ENCODE peak calls at places on chromosomes 4 and X, in four cellular contexts. One of them, this sample, is unnamed.

GRCh38 chrX:132041016-132041415 is 17.9 kb downstream of the STK26 start:
- DNase-seq in IMR-90: no peak
- DNase-seq in GM12878: no peak
- DNase-seq in K562: no peak
- DNase-seq in this sample: no peak

GRCh38 chrX:133151320-133151719 is 54.4 kb upstream of the USP26 start:
- DNase-seq in K562: no peak
- DNase-seq in IMR-90: no peak
- DNase-seq in GM12878: no peak
- DNase-seq in this sample: no peak

GRCh38 chr4:23654791-23655190 is 235.1 kb downstream of the PPARGC1A start:
- DNase-seq in IMR-90: no peak
- DNase-seq in K562: no peak
- DNase-seq in GM12878: no peak
- DNase-seq in this sample: no peak

GRCh38 chr4:72076562-72076961 is 44.8 kb downstream of the NPFFR2 start:
- DNase-seq in IMR-90: no peak
- DNase-seq in GM12878: no peak
- DNase-seq in K562: no peak
- DNase-seq in this sample: no peak

GRCh38 chrX:48461830-48462229 is 8.2 kb downstream of the SLC38A5 start:
- DNase-seq in IMR-90: peak; percentile 12
- DNase-seq in GM12878: no peak
- DNase-seq in K562: no peak
- DNase-seq in this sample: no peak

GRCh38 chrX:139905041-139905440 is 27.8 kb downstream of the ATP11C start:
- DNase-seq in IMR-90: no peak
- DNase-seq in K562: no peak
- DNase-seq in GM12878: no peak
- DNase-seq in this sample: no peak

GRCh38 chr4:89308161-89308500 is 531 bp upstream of the GPRIN3 start:
- DNase-seq in K562: no peak
- DNase-seq in GM12878: no peak
- DNase-seq in IMR-90: no peak
- DNase-seq in this sample: no peak

GRCh38 chr4:74030285-74030684 is 8.2 kb downstream of the CXCL3 start:
- DNase-seq in GM12878: no peak
- DNase-seq in IMR-90: no peak
- DNase-seq in K562: no peak
- DNase-seq in this sample: no peak

GRCh38 chrX:105515561-105515960 is 295.1 kb upstream of the TEX13A start:
- DNase-seq in K562: no peak
- DNase-seq in GM12878: no peak
- DNase-seq in IMR-90: no peak
- DNase-seq in this sample: no peak

GRCh38 chrX:63050225-63050624 is 300.9 kb downstream of the SPIN4 start:
- DNase-seq in IMR-90: no peak
- DNase-seq in GM12878: peak; percentile 11
- DNase-seq in K562: no peak
- DNase-seq in this sample: peak; percentile 8

GRCh38 chrX:70039758-70040157 is 10.0 kb downstream of the AWAT2 start:
- DNase-seq in K562: no peak
- DNase-seq in GM12878: no peak
- DNase-seq in IMR-90: no peak
- DNase-seq in this sample: no peak

GRCh38 chr4:153495480-153496206 is 29.5 kb downstream of the TMEM131L start:
- DNase-seq in GM12878: no peak
- DNase-seq in K562: no peak
- DNase-seq in IMR-90: no peak
- DNase-seq in this sample: no peak

GRCh38 chr4:177308125-177308524 is 1.5 kb upstream of the NEIL3 start:
- DNase-seq in GM12878: no peak
- DNase-seq in IMR-90: peak; percentile 85
- DNase-seq in K562: no peak
- DNase-seq in this sample: peak; percentile 81

GRCh38 chrX:118717703-118718391 is 9.6 kb upstream of the IL13RA1 start:
- DNase-seq in K562: no peak
- DNase-seq in GM12878: no peak
- DNase-seq in IMR-90: no peak
- DNase-seq in this sample: no peak

GRCh38 chrX:57933321-57933720 is 23.1 kb upstream of the ZXDA start:
- DNase-seq in K562: no peak
- DNase-seq in IMR-90: no peak
- DNase-seq in GM12878: no peak
- DNase-seq in this sample: no peak

GRCh38 chr4:52051615-52052474 is 741 bp downstream of the SPATA18 start:
- DNase-seq in K562: no peak
- DNase-seq in GM12878: no peak
- DNase-seq in IMR-90: peak; percentile 89
- DNase-seq in this sample: peak; percentile 74

GRCh38 chr4:22515145-22515887 is 550 bp downstream of the ADGRA3 start:
- DNase-seq in GM12878: no peak
- DNase-seq in IMR-90: peak; percentile 64
- DNase-seq in K562: peak; percentile 20
- DNase-seq in this sample: peak; percentile 74

GRCh38 chr4:53126099-53126498 is 239.8 kb downstream of the SCFD2 start:
- DNase-seq in K562: no peak
- DNase-seq in GM12878: no peak
- DNase-seq in IMR-90: no peak
- DNase-seq in this sample: no peak

GRCh38 chrX:53089224-53089842 is 4.6 kb upstream of the KANTR start:
- DNase-seq in GM12878: no peak
- DNase-seq in K562: peak; percentile 59
- DNase-seq in IMR-90: peak; percentile 68
- DNase-seq in this sample: peak; percentile 64

GRCh38 chrX:150768580-150769190 is 75.5 kb downstream of the MTMR1 start:
- DNase-seq in GM12878: no peak
- DNase-seq in K562: no peak
- DNase-seq in IMR-90: no peak
- DNase-seq in this sample: no peak

GRCh38 chr4:74543983-74544382 is 99.0 kb downstream of the AREG start:
- DNase-seq in GM12878: no peak
- DNase-seq in K562: no peak
- DNase-seq in IMR-90: peak; percentile 88
- DNase-seq in this sample: no peak

GRCh38 chr4:3202836-3203820 is 45.8 kb upstream of the MSANTD1 start:
- DNase-seq in K562: no peak
- DNase-seq in GM12878: no peak
- DNase-seq in IMR-90: no peak
- DNase-seq in this sample: no peak

GRCh38 chr4:85478576-85478975 is 3.6 kb downstream of the ARHGAP24 start:
- DNase-seq in GM12878: no peak
- DNase-seq in IMR-90: no peak
- DNase-seq in K562: no peak
- DNase-seq in this sample: no peak

GRCh38 chr4:152981278-152981677 is 45.2 kb downstream of the FHDC1 start:
- DNase-seq in IMR-90: peak; percentile 15
- DNase-seq in K562: no peak
- DNase-seq in GM12878: no peak
- DNase-seq in this sample: no peak

GRCh38 chr4:3462321-3462789 is 751 bp upstream of the DOK7 start:
- DNase-seq in IMR-90: no peak
- DNase-seq in GM12878: no peak
- DNase-seq in K562: no peak
- DNase-seq in this sample: no peak

GRCh38 chr4:68175562-68176155 is 46.0 kb upstream of the TMPRSS11F start:
- DNase-seq in GM12878: peak; percentile 20
- DNase-seq in K562: peak; percentile 74
- DNase-seq in IMR-90: peak; percentile 51
- DNase-seq in this sample: peak; percentile 42

GRCh38 chr4:35725131-35725530 is 519.2 kb downstream of the ARAP2 start:
- DNase-seq in K562: no peak
- DNase-seq in GM12878: no peak
- DNase-seq in IMR-90: no peak
- DNase-seq in this sample: no peak

DNA sequence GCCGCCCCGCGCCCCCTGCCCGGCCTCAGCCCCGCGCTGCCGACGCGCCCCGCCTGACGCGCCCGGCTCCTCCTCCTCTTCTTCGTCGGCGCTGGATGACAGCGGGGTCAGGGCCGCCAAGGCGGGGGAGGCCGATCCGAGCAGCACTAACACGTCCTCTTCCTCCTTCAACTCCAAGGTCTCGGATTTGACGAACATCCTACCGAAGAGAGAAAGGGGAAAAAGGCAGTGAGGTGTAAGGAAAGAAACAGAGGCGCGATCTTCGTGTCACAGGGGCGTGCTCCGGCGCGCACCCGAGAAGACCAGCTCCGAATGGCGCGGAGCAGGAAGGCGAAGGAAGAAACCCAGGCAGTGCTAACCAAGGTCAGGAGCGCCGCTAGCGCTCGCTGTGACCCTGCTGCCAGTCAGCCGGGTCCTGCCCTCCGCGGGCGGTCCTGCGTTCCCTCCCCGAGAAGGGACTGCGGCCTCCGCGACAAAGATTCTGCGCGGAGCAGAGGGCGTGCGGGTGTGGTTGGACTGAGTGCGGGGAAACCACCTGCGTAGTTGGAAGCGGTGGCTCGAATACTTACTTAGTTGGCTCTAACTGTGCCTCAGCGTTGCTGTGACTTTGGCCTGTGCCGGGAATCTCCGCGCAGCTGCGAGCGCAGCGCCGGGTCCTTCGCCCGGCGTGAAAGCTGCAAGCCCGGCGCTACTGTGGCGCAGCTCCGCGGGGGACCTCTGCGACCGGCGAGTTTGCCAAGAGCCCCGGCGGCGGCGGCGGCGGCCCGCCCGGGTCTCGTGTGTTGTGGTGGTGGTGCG is 503 bp downstream of the NEUROG2 start:
- DNase-seq in K562: peak; percentile 25
- DNase-seq in GM12878: no peak
- DNase-seq in IMR-90: no peak
- DNase-seq in this sample: no peak
- TF ChIP-seq ELK1 in K562: no peak
- TF ChIP-seq ELK1 in GM12878: no peak
- TF ChIP-seq ELK1 in IMR-90: no peak
- TF ChIP-seq ELK1 in this sample: no peak

DNA sequence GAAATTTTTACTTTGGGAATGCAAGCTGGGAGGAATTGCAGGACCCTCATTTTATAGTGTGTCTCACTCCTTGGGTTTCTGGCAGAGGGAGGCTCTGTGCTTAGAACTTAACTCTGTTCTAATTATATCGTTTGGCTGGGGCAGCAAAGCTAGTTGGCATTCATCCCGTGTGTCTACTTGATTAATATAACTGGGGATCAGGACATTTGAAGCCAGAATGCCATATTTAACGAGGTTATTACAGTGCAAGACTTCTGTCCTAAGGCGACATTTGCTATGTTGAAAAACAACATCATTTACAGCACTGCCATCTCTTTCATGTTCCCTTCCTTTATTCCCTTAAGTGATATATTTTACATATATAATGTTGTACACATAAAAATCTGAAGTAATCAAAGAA is 179.1 kb upstream of the TBC1D9 start:
- DNase-seq in GM12878: no peak
- DNase-seq in K562: no peak
- DNase-seq in IMR-90: no peak
- DNase-seq in this sample: no peak
- TF ChIP-seq ELK1 in GM12878: no peak
- TF ChIP-seq ELK1 in K562: no peak
- TF ChIP-seq ELK1 in IMR-90: no peak
- TF ChIP-seq ELK1 in this sample: no peak

GRCh38 chr4:5827108-5828004 is 65.5 kb downstream of the CRMP1 start:
- DNase-seq in IMR-90: peak; percentile 13
- DNase-seq in K562: no peak
- DNase-seq in GM12878: no peak
- DNase-seq in this sample: no peak
- TF ChIP-seq ELK1 in IMR-90: no peak
- TF ChIP-seq ELK1 in K562: no peak
- TF ChIP-seq ELK1 in GM12878: no peak
- TF ChIP-seq ELK1 in this sample: no peak

DNA sequence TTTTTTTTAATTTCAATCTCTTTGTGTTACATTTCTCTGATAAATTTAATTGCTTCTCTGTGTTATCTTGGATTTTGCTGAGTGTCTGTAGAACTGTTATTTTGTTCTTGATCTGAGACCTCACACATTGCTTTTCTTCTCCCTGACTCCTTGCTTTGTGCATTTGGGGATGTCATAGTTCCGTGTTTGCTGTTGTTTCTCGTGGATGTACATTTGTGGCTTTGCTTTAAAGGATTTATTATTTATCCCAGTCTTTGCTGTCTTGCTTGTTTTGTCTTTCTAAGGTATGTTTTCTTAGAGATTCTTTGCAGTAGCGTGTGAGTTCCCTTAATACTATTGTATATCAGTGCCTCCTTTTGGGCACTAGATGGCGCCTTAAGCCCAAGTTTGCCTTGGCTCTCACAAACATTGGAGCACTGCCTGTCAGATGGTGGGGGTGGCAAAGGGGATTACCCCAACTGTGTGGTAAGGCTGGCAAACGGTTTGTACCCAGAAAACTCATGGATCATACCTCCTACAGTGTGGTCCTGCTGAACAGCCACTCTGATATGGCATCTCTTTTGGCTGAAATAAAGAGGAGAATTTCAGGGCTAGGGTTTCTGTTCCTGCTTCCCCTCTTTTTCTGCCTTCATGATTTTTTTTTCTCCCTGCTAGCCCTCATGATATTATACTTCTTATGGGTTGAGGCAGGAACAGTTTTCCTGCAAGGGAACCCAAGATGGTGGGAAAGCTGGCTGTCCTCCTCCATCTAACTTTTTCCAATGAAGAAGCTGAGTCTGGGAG is 96.3 kb downstream of the PGRMC2 start:
- DNase-seq in IMR-90: peak; percentile 77
- DNase-seq in GM12878: peak; percentile 54
- DNase-seq in K562: peak; percentile 77
- DNase-seq in this sample: peak; percentile 70
- TF ChIP-seq ELK1 in IMR-90: no peak
- TF ChIP-seq ELK1 in GM12878: no peak
- TF ChIP-seq ELK1 in K562: no peak
- TF ChIP-seq ELK1 in this sample: no peak

GRCh38 chr4:87219648-87220093 is 747 bp downstream of the KLHL8 start:
- DNase-seq in GM12878: no peak
- DNase-seq in IMR-90: peak; percentile 33
- DNase-seq in K562: peak; percentile 66
- DNase-seq in this sample: peak; percentile 21
- TF ChIP-seq ELK1 in GM12878: no peak
- TF ChIP-seq ELK1 in IMR-90: no peak
- TF ChIP-seq ELK1 in K562: no peak
- TF ChIP-seq ELK1 in this sample: no peak

DNA sequence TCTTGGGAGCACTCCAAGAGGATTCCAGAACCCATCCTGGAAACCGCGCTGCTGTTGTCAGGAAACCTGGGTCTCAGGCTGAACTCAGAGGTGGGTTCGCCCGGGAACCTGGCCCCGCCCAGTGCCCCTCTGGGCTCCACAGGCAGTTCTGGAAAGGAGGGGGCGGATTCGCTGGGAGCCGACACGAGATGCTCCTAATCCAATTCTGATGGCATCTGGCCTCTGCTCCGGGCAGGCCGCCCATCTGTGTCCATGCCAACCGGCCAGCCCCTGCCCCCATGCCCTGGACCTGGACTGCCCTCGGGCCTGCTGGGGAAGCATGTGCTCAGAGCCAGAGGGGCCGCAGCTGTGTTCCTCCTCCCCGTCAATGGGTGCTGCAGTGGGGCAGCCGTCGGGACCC is 21.0 kb downstream of the ATP2B3 start:
- DNase-seq in IMR-90: no peak
- DNase-seq in GM12878: no peak
- DNase-seq in K562: no peak
- DNase-seq in this sample: no peak
- TF ChIP-seq ELK1 in IMR-90: no peak
- TF ChIP-seq ELK1 in GM12878: no peak
- TF ChIP-seq ELK1 in K562: no peak
- TF ChIP-seq ELK1 in this sample: no peak